ENCODE peak calls at places on chromosomes 12 and 14, in four cellular contexts. W, E, T and V are unnamed samples.

GRCh38 chr12:20429876-20430275 is 61.5 kb downstream of the PDE3A start:
- DNase-seq in E (no peak), W (no peak), T (no peak), V (no peak)

GRCh38 chr12:75850751-75851462 is 180.7 kb downstream of the PHLDA1 start:
- DNase-seq in T (no peak), W (no peak), E (no peak), V (no peak)

GRCh38 chr12:5348491-5348890 is 83.4 kb upstream of the NTF3 start:
- DNase-seq in W (no peak), T (no peak), E (no peak), V (no peak)

GRCh38 chr14:46734287-46734686 is 82.7 kb upstream of the RPL10L start:
- DNase-seq in W (no peak), E (no peak), T (no peak), V (no peak)

GRCh38 chr12:19430988-19431387 is 8.3 kb upstream of the AEBP2 start:
- DNase-seq in T (no peak), W (no peak), E (no peak), V (no peak)

GRCh38 chr14:91186515-91187066 is 57.9 kb downstream of the GPR68 start:
- DNase-seq in W (no peak), T (no peak), E (no peak), V (no peak)

GRCh38 chr12:130603566-130603965 is 112.5 kb downstream of the RIMBP2 start:
- DNase-seq in W (no peak), T (peak), E (no peak), V (no peak)

GRCh38 chr12:91590991-91591987 is 408.7 kb upstream of the DCN start:
- DNase-seq in T (no peak), W (no peak), E (no peak), V (no peak)

GRCh38 chr14:22838631-22839041 is 2.3 kb downstream of the MMP14 start:
- DNase-seq in T (peak), E (peak), W (no peak), V (no peak)